ENCODE peak calls at places on chromosomes 1 and 21, in eight cellular contexts. One of them, this sample, is unnamed.

GRCh38 chr1:202967684-202968281 is 726 bp upstream of the CYB5R1 start:
- DNase-seq in cardiac muscle cell: no peak
- DNase-seq in keratinocyte: no peak
- DNase-seq in adrenal gland: no peak
- DNase-seq in ascending aorta: no peak
- DNase-seq in AG04450: no peak
- DNase-seq in iPS DF 6.9: no peak
- DNase-seq in prostate gland: no peak
- DNase-seq in this sample: no peak

GRCh38 chr1:151831605-151832004 is at the start of gene RORC:
- DNase-seq in cardiac muscle cell: no peak
- DNase-seq in keratinocyte: no peak
- DNase-seq in adrenal gland: no peak
- DNase-seq in ascending aorta: no peak
- DNase-seq in AG04450: no peak
- DNase-seq in iPS DF 6.9: no peak
- DNase-seq in prostate gland: peak; percentile 83
- DNase-seq in this sample: no peak

GRCh38 chr21:36297938-36298572 is 21.9 kb upstream of the MORC3 start:
- DNase-seq in cardiac muscle cell: no peak
- DNase-seq in keratinocyte: no peak
- DNase-seq in adrenal gland: peak; percentile 45
- DNase-seq in ascending aorta: no peak
- DNase-seq in AG04450: no peak
- DNase-seq in iPS DF 6.9: no peak
- DNase-seq in prostate gland: peak; percentile 92
- DNase-seq in this sample: peak; percentile 78

GRCh38 chr1:92323473-92324453 is 24.9 kb downstream of the RPAP2 start:
- DNase-seq in cardiac muscle cell: no peak
- DNase-seq in keratinocyte: no peak
- DNase-seq in adrenal gland: no peak
- DNase-seq in ascending aorta: no peak
- DNase-seq in AG04450: no peak
- DNase-seq in iPS DF 6.9: no peak
- DNase-seq in prostate gland: no peak
- DNase-seq in this sample: no peak

GRCh38 chr1:240152611-240153297 is 61.1 kb downstream of the FMN2 start:
- DNase-seq in cardiac muscle cell: no peak
- DNase-seq in keratinocyte: no peak
- DNase-seq in adrenal gland: no peak
- DNase-seq in ascending aorta: no peak
- DNase-seq in AG04450: no peak
- DNase-seq in iPS DF 6.9: no peak
- DNase-seq in prostate gland: no peak
- DNase-seq in this sample: no peak

GRCh38 chr1:33561576-33561975 is 89.1 kb downstream of the ZSCAN20 start:
- DNase-seq in cardiac muscle cell: no peak
- DNase-seq in keratinocyte: no peak
- DNase-seq in adrenal gland: no peak
- DNase-seq in ascending aorta: no peak
- DNase-seq in AG04450: no peak
- DNase-seq in iPS DF 6.9: no peak
- DNase-seq in prostate gland: no peak
- DNase-seq in this sample: no peak

GRCh38 chr1:115219937-115220336 is 118.1 kb downstream of the NGF start:
- DNase-seq in cardiac muscle cell: peak; percentile 60
- DNase-seq in keratinocyte: no peak
- DNase-seq in adrenal gland: no peak
- DNase-seq in ascending aorta: no peak
- DNase-seq in AG04450: no peak
- DNase-seq in iPS DF 6.9: no peak
- DNase-seq in prostate gland: no peak
- DNase-seq in this sample: no peak

GRCh38 chr1:56170784-56171320 is 408.5 kb downstream of the PLPP3 start:
- DNase-seq in cardiac muscle cell: no peak
- DNase-seq in keratinocyte: no peak
- DNase-seq in adrenal gland: no peak
- DNase-seq in ascending aorta: no peak
- DNase-seq in AG04450: no peak
- DNase-seq in iPS DF 6.9: no peak
- DNase-seq in prostate gland: no peak
- DNase-seq in this sample: no peak

GRCh38 chr1:44648514-44649250 is 25.6 kb downstream of the TMEM53 start:
- DNase-seq in cardiac muscle cell: no peak
- DNase-seq in keratinocyte: no peak
- DNase-seq in adrenal gland: no peak
- DNase-seq in ascending aorta: no peak
- DNase-seq in AG04450: no peak
- DNase-seq in iPS DF 6.9: no peak
- DNase-seq in prostate gland: no peak
- DNase-seq in this sample: no peak

GRCh38 chr1:40625476-40626382 is 39.8 kb downstream of the RIMS3 start:
- DNase-seq in cardiac muscle cell: peak; percentile 30
- DNase-seq in keratinocyte: no peak
- DNase-seq in adrenal gland: no peak
- DNase-seq in ascending aorta: no peak
- DNase-seq in AG04450: no peak
- DNase-seq in iPS DF 6.9: no peak
- DNase-seq in prostate gland: no peak
- DNase-seq in this sample: no peak

GRCh38 chr1:212529211-212529731 is 79.3 kb upstream of the ATF3 start:
- DNase-seq in cardiac muscle cell: no peak
- DNase-seq in keratinocyte: no peak
- DNase-seq in adrenal gland: peak; percentile 75
- DNase-seq in ascending aorta: no peak
- DNase-seq in AG04450: no peak
- DNase-seq in iPS DF 6.9: no peak
- DNase-seq in prostate gland: no peak
- DNase-seq in this sample: peak; percentile 69

GRCh38 chr1:211653907-211654553 is 21.4 kb downstream of the NEK2 start:
- DNase-seq in cardiac muscle cell: peak; percentile 51
- DNase-seq in keratinocyte: no peak
- DNase-seq in adrenal gland: no peak
- DNase-seq in ascending aorta: no peak
- DNase-seq in AG04450: no peak
- DNase-seq in iPS DF 6.9: no peak
- DNase-seq in prostate gland: no peak
- DNase-seq in this sample: no peak

GRCh38 chr1:15741183-15741850 is 982 bp upstream of the TMEM82 start:
- DNase-seq in cardiac muscle cell: peak; percentile 80
- DNase-seq in keratinocyte: no peak
- DNase-seq in adrenal gland: peak; percentile 81
- DNase-seq in ascending aorta: no peak
- DNase-seq in AG04450: no peak
- DNase-seq in iPS DF 6.9: peak; percentile 81
- DNase-seq in prostate gland: peak; percentile 80
- DNase-seq in this sample: no peak

GRCh38 chr1:43552813-43553212 is 22.1 kb downstream of the PTPRF start:
- DNase-seq in cardiac muscle cell: peak; percentile 81
- DNase-seq in keratinocyte: no peak
- DNase-seq in adrenal gland: peak; percentile 62
- DNase-seq in ascending aorta: no peak
- DNase-seq in AG04450: no peak
- DNase-seq in iPS DF 6.9: no peak
- DNase-seq in prostate gland: peak; percentile 92
- DNase-seq in this sample: no peak

GRCh38 chr1:184757406-184757805 is 2.7 kb upstream of the EDEM3 start:
- DNase-seq in cardiac muscle cell: no peak
- DNase-seq in keratinocyte: no peak
- DNase-seq in adrenal gland: no peak
- DNase-seq in ascending aorta: no peak
- DNase-seq in AG04450: no peak
- DNase-seq in iPS DF 6.9: no peak
- DNase-seq in prostate gland: no peak
- DNase-seq in this sample: no peak

GRCh38 chr1:184755226-184756065 is 788 bp upstream of the EDEM3 start:
- DNase-seq in cardiac muscle cell: peak; percentile 52
- DNase-seq in keratinocyte: no peak
- DNase-seq in adrenal gland: no peak
- DNase-seq in ascending aorta: no peak
- DNase-seq in AG04450: peak; percentile 1
- DNase-seq in iPS DF 6.9: no peak
- DNase-seq in prostate gland: no peak
- DNase-seq in this sample: no peak

GRCh38 chr1:184759651-184760050 is 5.0 kb upstream of the EDEM3 start:
- DNase-seq in cardiac muscle cell: no peak
- DNase-seq in keratinocyte: no peak
- DNase-seq in adrenal gland: no peak
- DNase-seq in ascending aorta: no peak
- DNase-seq in AG04450: no peak
- DNase-seq in iPS DF 6.9: no peak
- DNase-seq in prostate gland: no peak
- DNase-seq in this sample: no peak

GRCh38 chr1:184759097-184759496 is 4.4 kb upstream of the EDEM3 start:
- DNase-seq in cardiac muscle cell: no peak
- DNase-seq in keratinocyte: no peak
- DNase-seq in adrenal gland: no peak
- DNase-seq in ascending aorta: no peak
- DNase-seq in AG04450: no peak
- DNase-seq in iPS DF 6.9: no peak
- DNase-seq in prostate gland: no peak
- DNase-seq in this sample: no peak

GRCh38 chr1:184757891-184758290 is 3.2 kb upstream of the EDEM3 start:
- DNase-seq in cardiac muscle cell: no peak
- DNase-seq in keratinocyte: no peak
- DNase-seq in adrenal gland: no peak
- DNase-seq in ascending aorta: no peak
- DNase-seq in AG04450: no peak
- DNase-seq in iPS DF 6.9: no peak
- DNase-seq in prostate gland: peak; percentile 30
- DNase-seq in this sample: no peak
- H3K27ac ChIP-seq in cardiac muscle cell: no peak overlapping the region
- H3K27ac ChIP-seq in keratinocyte: no peak overlapping the region
- H3K27ac ChIP-seq in adrenal gland: no peak overlapping the region
- H3K27ac ChIP-seq in ascending aorta: no peak overlapping the region
- H3K27ac ChIP-seq in AG04450: no peak overlapping the region
- H3K27ac ChIP-seq in iPS DF 6.9: no peak overlapping the region
- H3K27ac ChIP-seq in prostate gland: peak overlapping the region; percentile 54
- H3K27ac ChIP-seq in this sample: no peak overlapping the region

DNA sequence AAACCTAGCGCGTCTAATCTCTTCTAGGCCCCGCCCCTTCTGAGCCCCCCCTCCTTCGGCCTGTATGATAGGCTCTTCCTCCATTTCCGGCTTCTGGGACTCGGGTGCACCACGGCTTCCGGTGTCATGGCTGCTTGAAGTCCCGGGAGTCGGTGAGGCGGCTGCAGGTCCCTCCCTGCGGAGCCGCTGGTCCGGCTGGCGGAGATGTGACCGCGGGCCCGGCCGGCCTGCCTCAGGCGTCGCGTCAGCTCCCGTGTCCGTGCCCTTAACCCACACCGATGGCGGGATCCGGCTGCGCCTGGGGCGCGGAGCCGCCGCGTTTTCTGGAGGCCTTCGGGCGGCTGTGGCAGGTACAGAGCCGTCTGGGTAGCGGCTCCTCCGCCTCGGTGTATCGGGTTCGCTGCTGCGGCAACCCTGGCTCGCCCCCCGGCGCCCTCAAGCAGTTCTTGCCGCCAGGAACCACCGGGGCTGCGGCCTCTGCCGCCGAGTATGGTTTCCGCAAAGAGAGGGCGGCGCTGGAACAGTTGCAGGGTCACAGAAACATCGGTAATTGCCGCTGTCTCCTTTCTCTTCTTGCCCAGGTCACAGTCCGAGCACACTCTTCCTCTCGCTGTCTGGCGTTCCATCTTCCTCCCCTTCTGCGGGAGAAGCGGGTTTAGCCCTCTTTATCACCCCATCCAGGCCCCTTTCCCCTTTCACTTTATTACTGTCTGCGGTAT is at the start of gene UHMK1:
- DNase-seq in cardiac muscle cell: peak; percentile 94
- DNase-seq in keratinocyte: peak; percentile 33
- DNase-seq in adrenal gland: peak; percentile 94
- DNase-seq in ascending aorta: peak; percentile 71
- DNase-seq in AG04450: peak; percentile 63
- DNase-seq in iPS DF 6.9: peak; percentile 61
- DNase-seq in prostate gland: peak; percentile 90
- DNase-seq in this sample: peak; percentile 60
- H3K27ac ChIP-seq in cardiac muscle cell: peak within 1 kb of the TSS; percentile 91
- H3K27ac ChIP-seq in keratinocyte: peak within 1 kb of the TSS; percentile 78
- H3K27ac ChIP-seq in adrenal gland: peak within 1 kb of the TSS; percentile 90
- H3K27ac ChIP-seq in ascending aorta: peak within 1 kb of the TSS; percentile 97
- H3K27ac ChIP-seq in AG04450: peak within 1 kb of the TSS; percentile 77
- H3K27ac ChIP-seq in iPS DF 6.9: no peak within 1 kb of the TSS
- H3K27ac ChIP-seq in prostate gland: peak within 1 kb of the TSS; percentile 84
- H3K27ac ChIP-seq in this sample: peak within 1 kb of the TSS; percentile 75

GRCh38 chr1:238345837-238346236 is 455.1 kb upstream of the ZP4 start:
- DNase-seq in cardiac muscle cell: no peak
- DNase-seq in keratinocyte: no peak
- DNase-seq in adrenal gland: no peak
- DNase-seq in ascending aorta: no peak
- DNase-seq in AG04450: no peak
- DNase-seq in iPS DF 6.9: no peak
- DNase-seq in prostate gland: no peak
- DNase-seq in this sample: no peak

GRCh38 chr1:238341395-238341794 is 450.7 kb upstream of the ZP4 start:
- DNase-seq in cardiac muscle cell: no peak
- DNase-seq in keratinocyte: no peak
- DNase-seq in adrenal gland: no peak
- DNase-seq in ascending aorta: no peak
- DNase-seq in AG04450: no peak
- DNase-seq in iPS DF 6.9: no peak
- DNase-seq in prostate gland: no peak
- DNase-seq in this sample: no peak

GRCh38 chr1:238336531-238336930 is 445.8 kb upstream of the ZP4 start:
- DNase-seq in cardiac muscle cell: no peak
- DNase-seq in keratinocyte: no peak
- DNase-seq in adrenal gland: no peak
- DNase-seq in ascending aorta: no peak
- DNase-seq in AG04450: no peak
- DNase-seq in iPS DF 6.9: no peak
- DNase-seq in prostate gland: no peak
- DNase-seq in this sample: peak; percentile 1

GRCh38 chr1:238343869-238344268 is 453.1 kb upstream of the ZP4 start:
- DNase-seq in cardiac muscle cell: no peak
- DNase-seq in keratinocyte: no peak
- DNase-seq in adrenal gland: no peak
- DNase-seq in ascending aorta: no peak
- DNase-seq in AG04450: no peak
- DNase-seq in iPS DF 6.9: no peak
- DNase-seq in prostate gland: no peak
- DNase-seq in this sample: no peak

DNA sequence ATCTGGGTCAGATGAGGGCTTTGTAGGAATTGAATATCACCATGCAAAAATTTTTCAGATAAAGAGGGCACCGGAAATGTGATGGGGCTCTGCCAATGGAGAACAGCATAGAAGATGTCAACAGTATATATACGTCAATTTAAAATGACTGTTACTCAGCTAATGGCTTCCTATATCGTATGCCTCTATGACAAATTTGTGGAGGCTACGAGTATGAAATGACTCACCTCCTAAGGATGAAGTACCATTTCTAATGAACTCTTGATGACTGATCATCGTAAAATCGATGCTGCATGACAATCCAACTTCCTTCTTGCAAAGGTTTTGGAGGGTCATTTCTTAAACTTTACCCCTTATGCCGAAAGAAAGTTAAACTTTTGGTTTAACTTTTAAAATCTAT is 450.3 kb upstream of the ZP4 start:
- DNase-seq in cardiac muscle cell: no peak
- DNase-seq in keratinocyte: no peak
- DNase-seq in adrenal gland: no peak
- DNase-seq in ascending aorta: no peak
- DNase-seq in AG04450: no peak
- DNase-seq in iPS DF 6.9: no peak
- DNase-seq in prostate gland: no peak
- DNase-seq in this sample: no peak
- H3K27ac ChIP-seq in cardiac muscle cell: no peak overlapping the region
- H3K27ac ChIP-seq in keratinocyte: no peak overlapping the region
- H3K27ac ChIP-seq in adrenal gland: no peak overlapping the region
- H3K27ac ChIP-seq in ascending aorta: no peak overlapping the region
- H3K27ac ChIP-seq in AG04450: no peak overlapping the region
- H3K27ac ChIP-seq in iPS DF 6.9: no peak overlapping the region
- H3K27ac ChIP-seq in prostate gland: no peak overlapping the region
- H3K27ac ChIP-seq in this sample: no peak overlapping the region

GRCh38 chr1:99230695-99231094 is 33.6 kb upstream of the PLPPR4 start:
- DNase-seq in cardiac muscle cell: no peak
- DNase-seq in keratinocyte: no peak
- DNase-seq in adrenal gland: no peak
- DNase-seq in ascending aorta: no peak
- DNase-seq in AG04450: no peak
- DNase-seq in iPS DF 6.9: no peak
- DNase-seq in prostate gland: no peak
- DNase-seq in this sample: no peak
- H3K27ac ChIP-seq in cardiac muscle cell: no peak overlapping the region
- H3K27ac ChIP-seq in keratinocyte: no peak overlapping the region
- H3K27ac ChIP-seq in adrenal gland: no peak overlapping the region
- H3K27ac ChIP-seq in ascending aorta: no peak overlapping the region
- H3K27ac ChIP-seq in AG04450: no peak overlapping the region
- H3K27ac ChIP-seq in iPS DF 6.9: no peak overlapping the region
- H3K27ac ChIP-seq in prostate gland: no peak overlapping the region
- H3K27ac ChIP-seq in this sample: no peak overlapping the region

This sample was measured in epithelial cell of prostate.